ENCODE peak calls at places on chromosome 16, in six cellular contexts. One of them, this sample, is unnamed. For H3K4me1, the result is how much of the 10 kb centered on the place peaks cover.

GRCh38 chr16:14193316-14193871 is 122.3 kb downstream of the MRTFB start:
- DNase-seq in left ventricle myocardium inferior: no peak
- DNase-seq in uterus: no peak
- DNase-seq in pancreas: no peak
- DNase-seq in CD4-positive, alpha-beta memory T cell: peak
- DNase-seq in ovary: no peak
- DNase-seq in this sample: no peak

GRCh38 chr16:31253642-31254045 is 6.1 kb upstream of the ITGAM start:
- DNase-seq in ovary: no peak
- DNase-seq in left ventricle myocardium inferior: peak
- DNase-seq in pancreas: no peak
- DNase-seq in uterus: no peak
- DNase-seq in CD4-positive, alpha-beta memory T cell: no peak
- DNase-seq in this sample: peak

GRCh38 chr16:138049-138417 is 440 bp downstream of the NPRL3 start:
- DNase-seq in pancreas: peak
- DNase-seq in CD4-positive, alpha-beta memory T cell: peak
- DNase-seq in left ventricle myocardium inferior: no peak
- DNase-seq in ovary: peak
- DNase-seq in uterus: peak
- DNase-seq in this sample: peak

GRCh38 chr16:69839798-69840409 is 77.8 kb downstream of the WWP2 start:
- DNase-seq in uterus: peak
- DNase-seq in ovary: no peak
- DNase-seq in left ventricle myocardium inferior: peak
- DNase-seq in CD4-positive, alpha-beta memory T cell: no peak
- DNase-seq in pancreas: peak
- DNase-seq in this sample: no peak

GRCh38 chr16:66409156-66409555 is 17.9 kb upstream of the BEAN1 start:
- DNase-seq in left ventricle myocardium inferior: no peak
- DNase-seq in ovary: no peak
- DNase-seq in pancreas: no peak
- DNase-seq in uterus: no peak
- DNase-seq in CD4-positive, alpha-beta memory T cell: no peak
- DNase-seq in this sample: no peak

GRCh38 chr16:70476272-70477020 is 22.1 kb downstream of the FCSK start:
- DNase-seq in CD4-positive, alpha-beta memory T cell: no peak
- DNase-seq in ovary: no peak
- DNase-seq in left ventricle myocardium inferior: no peak
- DNase-seq in uterus: no peak
- DNase-seq in pancreas: no peak
- DNase-seq in this sample: peak

GRCh38 chr16:27515874-27516353 is 33.8 kb downstream of the GTF3C1 start:
- DNase-seq in ovary: no peak
- DNase-seq in uterus: no peak
- DNase-seq in CD4-positive, alpha-beta memory T cell: no peak
- DNase-seq in pancreas: no peak
- DNase-seq in left ventricle myocardium inferior: no peak
- DNase-seq in this sample: no peak

GRCh38 chr16:70399326-70399725 is 39.6 kb downstream of the ST3GAL2 start:
- DNase-seq in pancreas: no peak
- DNase-seq in left ventricle myocardium inferior: no peak
- DNase-seq in CD4-positive, alpha-beta memory T cell: no peak
- DNase-seq in ovary: no peak
- DNase-seq in uterus: no peak
- DNase-seq in this sample: peak

GRCh38 chr16:54545890-54546476 is 259.4 kb upstream of the IRX3 start:
- DNase-seq in pancreas: no peak
- DNase-seq in ovary: no peak
- DNase-seq in uterus: no peak
- DNase-seq in CD4-positive, alpha-beta memory T cell: no peak
- DNase-seq in left ventricle myocardium inferior: no peak
- DNase-seq in this sample: peak

GRCh38 chr16:62985727-62986126 is 949.5 kb upstream of the CDH8 start:
- DNase-seq in ovary: no peak
- DNase-seq in pancreas: no peak
- DNase-seq in uterus: no peak
- DNase-seq in CD4-positive, alpha-beta memory T cell: no peak
- DNase-seq in left ventricle myocardium inferior: no peak
- DNase-seq in this sample: no peak

GRCh38 chr16:867421-868385 is 67.2 kb upstream of the GNG13 start:
- DNase-seq in uterus: no peak
- DNase-seq in left ventricle myocardium inferior: peak
- DNase-seq in pancreas: peak
- DNase-seq in CD4-positive, alpha-beta memory T cell: no peak
- DNase-seq in ovary: no peak
- DNase-seq in this sample: peak

GRCh38 chr16:70252355-70252988 is 732 bp upstream of the EXOSC6 start:
- DNase-seq in uterus: no peak
- DNase-seq in pancreas: no peak
- DNase-seq in CD4-positive, alpha-beta memory T cell: no peak
- DNase-seq in left ventricle myocardium inferior: no peak
- DNase-seq in ovary: no peak
- DNase-seq in this sample: peak

GRCh38 chr16:11253009-11253994 is 2.7 kb downstream of the SOCS1 start:
- DNase-seq in ovary: no peak
- DNase-seq in CD4-positive, alpha-beta memory T cell: peak
- DNase-seq in pancreas: no peak
- DNase-seq in left ventricle myocardium inferior: no peak
- DNase-seq in uterus: no peak
- DNase-seq in this sample: peak

GRCh38 chr16:66520406-66521194 is 29.3 kb downstream of the TK2 start:
- DNase-seq in pancreas: no peak
- DNase-seq in uterus: no peak
- DNase-seq in ovary: no peak
- DNase-seq in CD4-positive, alpha-beta memory T cell: no peak
- DNase-seq in left ventricle myocardium inferior: peak
- DNase-seq in this sample: peak

GRCh38 chr16:89352091-89352681 is 134.7 kb downstream of the ZNF778 start:
- DNase-seq in uterus: no peak
- DNase-seq in ovary: no peak
- DNase-seq in left ventricle myocardium inferior: no peak
- DNase-seq in pancreas: peak
- DNase-seq in CD4-positive, alpha-beta memory T cell: no peak
- DNase-seq in this sample: peak

GRCh38 chr16:89355036-89355435 is 135.3 kb downstream of the ANKRD11 start:
- DNase-seq in left ventricle myocardium inferior: no peak
- DNase-seq in uterus: no peak
- DNase-seq in ovary: no peak
- DNase-seq in pancreas: peak
- DNase-seq in CD4-positive, alpha-beta memory T cell: no peak
- DNase-seq in this sample: peak

GRCh38 chr16:89351645-89352044 is 134.1 kb downstream of the ZNF778 start:
- DNase-seq in left ventricle myocardium inferior: no peak
- DNase-seq in ovary: no peak
- DNase-seq in CD4-positive, alpha-beta memory T cell: no peak
- DNase-seq in pancreas: no peak
- DNase-seq in uterus: no peak
- DNase-seq in this sample: no peak

GRCh38 chr16:89355686-89356085 is 134.7 kb downstream of the ANKRD11 start:
- DNase-seq in CD4-positive, alpha-beta memory T cell: no peak
- DNase-seq in uterus: no peak
- DNase-seq in ovary: no peak
- DNase-seq in pancreas: peak
- DNase-seq in left ventricle myocardium inferior: no peak
- DNase-seq in this sample: peak

GRCh38 chr16:89354325-89354724 is 136.0 kb downstream of the ANKRD11 start:
- DNase-seq in left ventricle myocardium inferior: peak
- DNase-seq in CD4-positive, alpha-beta memory T cell: no peak
- DNase-seq in ovary: no peak
- DNase-seq in pancreas: peak
- DNase-seq in uterus: no peak
- DNase-seq in this sample: peak
- H3K4me1 ChIP-seq in left ventricle myocardium inferior: half or more
- H3K4me1 ChIP-seq in CD4-positive, alpha-beta memory T cell: half or more
- H3K4me1 ChIP-seq in ovary: under half
- H3K4me1 ChIP-seq in pancreas: under half
- H3K4me1 ChIP-seq in uterus: under half
- H3K4me1 ChIP-seq in this sample: under half

GRCh38 chr16:80684906-80685305 is 119.5 kb downstream of the CDYL2 start:
- DNase-seq in pancreas: no peak
- DNase-seq in left ventricle myocardium inferior: no peak
- DNase-seq in CD4-positive, alpha-beta memory T cell: no peak
- DNase-seq in uterus: no peak
- DNase-seq in ovary: no peak
- DNase-seq in this sample: no peak
- H3K4me1 ChIP-seq in pancreas: under half
- H3K4me1 ChIP-seq in left ventricle myocardium inferior: under half
- H3K4me1 ChIP-seq in CD4-positive, alpha-beta memory T cell: under half
- H3K4me1 ChIP-seq in uterus: under half
- H3K4me1 ChIP-seq in ovary: under half
- H3K4me1 ChIP-seq in this sample: under half

GRCh38 chr16:75096730-75097129 is 19.9 kb downstream of the LDHD start:
- DNase-seq in pancreas: no peak
- DNase-seq in uterus: peak
- DNase-seq in CD4-positive, alpha-beta memory T cell: no peak
- DNase-seq in left ventricle myocardium inferior: no peak
- DNase-seq in ovary: no peak
- DNase-seq in this sample: peak
- H3K4me1 ChIP-seq in pancreas: under half
- H3K4me1 ChIP-seq in uterus: under half
- H3K4me1 ChIP-seq in CD4-positive, alpha-beta memory T cell: under half
- H3K4me1 ChIP-seq in left ventricle myocardium inferior: half or more
- H3K4me1 ChIP-seq in ovary: under half
- H3K4me1 ChIP-seq in this sample: under half

GRCh38 chr16:50169555-50170096 is 16.5 kb downstream of the TENT4B start:
- DNase-seq in CD4-positive, alpha-beta memory T cell: no peak
- DNase-seq in pancreas: no peak
- DNase-seq in uterus: no peak
- DNase-seq in left ventricle myocardium inferior: no peak
- DNase-seq in ovary: no peak
- DNase-seq in this sample: no peak
- H3K4me1 ChIP-seq in CD4-positive, alpha-beta memory T cell: half or more
- H3K4me1 ChIP-seq in pancreas: under half
- H3K4me1 ChIP-seq in uterus: under half
- H3K4me1 ChIP-seq in left ventricle myocardium inferior: under half
- H3K4me1 ChIP-seq in ovary: under half
- H3K4me1 ChIP-seq in this sample: under half

GRCh38 chr16:89953671-89954406 is 5.3 kb downstream of the DEF8 start:
- DNase-seq in left ventricle myocardium inferior: no peak
- DNase-seq in ovary: no peak
- DNase-seq in uterus: no peak
- DNase-seq in CD4-positive, alpha-beta memory T cell: no peak
- DNase-seq in pancreas: no peak
- DNase-seq in this sample: peak
- H3K4me1 ChIP-seq in left ventricle myocardium inferior: under half
- H3K4me1 ChIP-seq in ovary: under half
- H3K4me1 ChIP-seq in uterus: under half
- H3K4me1 ChIP-seq in CD4-positive, alpha-beta memory T cell: under half
- H3K4me1 ChIP-seq in pancreas: under half
- H3K4me1 ChIP-seq in this sample: under half

GRCh38 chr16:86509759-86510464 is 415 bp upstream of the FOXF1 start:
- DNase-seq in pancreas: no peak
- DNase-seq in uterus: peak
- DNase-seq in left ventricle myocardium inferior: peak
- DNase-seq in CD4-positive, alpha-beta memory T cell: no peak
- DNase-seq in ovary: peak
- DNase-seq in this sample: peak
- H3K4me1 ChIP-seq in pancreas: under half
- H3K4me1 ChIP-seq in uterus: under half
- H3K4me1 ChIP-seq in left ventricle myocardium inferior: half or more
- H3K4me1 ChIP-seq in CD4-positive, alpha-beta memory T cell: under half
- H3K4me1 ChIP-seq in ovary: under half
- H3K4me1 ChIP-seq in this sample: under half

DNA sequence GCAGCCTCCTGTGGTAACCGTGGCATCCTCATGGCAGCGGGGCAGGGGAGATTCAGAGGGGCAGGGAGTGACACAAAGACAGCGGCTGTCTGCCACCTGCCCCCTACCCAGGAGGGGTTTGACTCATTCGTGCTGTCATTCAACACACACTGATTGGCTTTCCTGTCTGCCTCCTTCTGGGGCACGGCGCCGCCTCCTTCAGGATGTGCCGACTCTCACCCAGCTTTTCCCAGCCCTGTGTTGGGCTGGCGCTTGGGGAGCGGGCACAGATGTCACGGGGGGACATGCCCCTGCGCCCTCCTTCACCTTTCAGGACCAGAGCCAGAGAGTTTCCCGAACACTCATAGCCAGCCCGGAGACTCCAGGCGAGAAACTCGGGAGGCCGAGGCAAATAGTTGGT is 121.0 kb downstream of the CMIP start:
- DNase-seq in ovary: no peak
- DNase-seq in CD4-positive, alpha-beta memory T cell: no peak
- DNase-seq in left ventricle myocardium inferior: no peak
- DNase-seq in pancreas: no peak
- DNase-seq in uterus: no peak
- DNase-seq in this sample: no peak
- H3K4me1 ChIP-seq in ovary: under half
- H3K4me1 ChIP-seq in CD4-positive, alpha-beta memory T cell: under half
- H3K4me1 ChIP-seq in left ventricle myocardium inferior: under half
- H3K4me1 ChIP-seq in pancreas: under half
- H3K4me1 ChIP-seq in uterus: under half
- H3K4me1 ChIP-seq in this sample: under half

DNA sequence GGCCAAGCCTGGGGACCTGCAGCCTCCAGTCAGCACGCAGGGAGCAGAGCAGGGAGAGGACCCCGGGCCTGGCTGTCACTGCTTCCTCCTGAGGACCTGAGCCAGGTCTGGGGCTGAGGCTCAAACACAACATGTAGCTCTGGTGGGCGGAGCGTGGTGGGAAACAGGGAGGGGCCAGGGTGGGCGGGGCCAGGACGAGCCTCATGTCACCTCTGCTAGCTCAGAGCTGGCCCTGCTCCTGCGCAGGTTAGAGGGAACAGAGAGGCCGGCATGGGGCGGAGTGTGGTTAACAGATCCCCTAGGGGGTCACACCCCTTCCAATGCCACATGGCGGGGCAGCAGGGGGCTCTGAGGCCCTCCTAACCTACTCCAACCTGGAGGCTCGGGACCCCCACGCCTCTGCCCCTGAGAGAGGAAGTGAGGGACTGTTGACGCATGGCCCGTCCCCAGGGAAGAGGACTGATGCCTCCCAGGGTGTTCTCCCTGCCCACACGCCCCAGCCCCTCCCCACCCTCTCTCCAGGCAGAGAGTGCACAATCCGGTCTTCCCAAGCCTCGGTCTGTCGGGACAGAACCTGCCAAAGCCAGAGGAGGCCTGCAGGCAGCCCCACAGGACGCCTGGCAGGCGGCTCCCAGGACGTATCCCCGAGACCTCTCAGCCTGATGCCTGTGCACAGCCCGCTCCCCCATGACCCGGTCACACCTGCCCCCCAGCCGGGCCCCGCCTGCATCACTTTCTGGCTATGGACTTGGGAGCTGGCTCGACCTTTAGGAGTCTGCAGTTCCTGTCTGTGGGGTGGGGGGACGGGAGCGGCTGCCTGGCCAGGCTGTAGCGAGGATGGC is 15.2 kb downstream of the PIEZO1 start:
- DNase-seq in left ventricle myocardium inferior: no peak
- DNase-seq in CD4-positive, alpha-beta memory T cell: no peak
- DNase-seq in uterus: no peak
- DNase-seq in ovary: no peak
- DNase-seq in pancreas: no peak
- DNase-seq in this sample: peak
- H3K4me1 ChIP-seq in left ventricle myocardium inferior: half or more
- H3K4me1 ChIP-seq in CD4-positive, alpha-beta memory T cell: half or more
- H3K4me1 ChIP-seq in uterus: under half
- H3K4me1 ChIP-seq in ovary: half or more
- H3K4me1 ChIP-seq in pancreas: under half
- H3K4me1 ChIP-seq in this sample: half or more

GRCh38 chr16:72844225-72844920 is 203.6 kb downstream of the ZFHX3 start:
- DNase-seq in ovary: no peak
- DNase-seq in uterus: no peak
- DNase-seq in pancreas: no peak
- DNase-seq in CD4-positive, alpha-beta memory T cell: no peak
- DNase-seq in left ventricle myocardium inferior: no peak
- DNase-seq in this sample: peak
- H3K4me1 ChIP-seq in ovary: under half
- H3K4me1 ChIP-seq in uterus: under half
- H3K4me1 ChIP-seq in pancreas: under half
- H3K4me1 ChIP-seq in CD4-positive, alpha-beta memory T cell: under half
- H3K4me1 ChIP-seq in left ventricle myocardium inferior: half or more
- H3K4me1 ChIP-seq in this sample: under half